ENCODE peak calls at places on chromosomes 3 and 15, in six cellular contexts. P, I, S, N, M and A are unnamed samples.

GRCh38 chr15:89958107-89958805 is 42.9 kb upstream of the ZNF710 start:
- DNase-seq in P (peak), M (no peak), N (no peak), S (no peak), I (no peak), A (no peak)

GRCh38 chr15:98070132-98070531 is 109.6 kb downstream of the ARRDC4 start:
- DNase-seq in P (no peak), N (peak), M (no peak), S (no peak), I (no peak), A (no peak)

GRCh38 chr3:110459021-110459420 is 612.6 kb upstream of the NECTIN3 start:
- DNase-seq in I (no peak), M (no peak), P (no peak), S (no peak), N (no peak), A (peak)

GRCh38 chr3:14938964-14939363 is 8.4 kb upstream of the NR2C2 start:
- DNase-seq in P (no peak), I (no peak), N (no peak), M (no peak), S (no peak), A (no peak)

GRCh38 chr3:146130881-146131371 is 30.1 kb downstream of the PLOD2 start:
- DNase-seq in P (no peak), I (no peak), N (peak), M (no peak), S (no peak), A (peak)

GRCh38 chr15:81327526-81327925 is 3.6 kb upstream of the STARD5 start:
- DNase-seq in M (no peak), P (no peak), S (no peak), N (peak), I (no peak), A (peak)

GRCh38 chr3:147462856-147463255 is 53.7 kb downstream of the ZIC1 start:
- DNase-seq in S (no peak), M (no peak), P (no peak), I (no peak), N (peak), A (no peak)

GRCh38 chr3:83928903-83929302 is 1029.9 kb upstream of the CADM2 start:
- DNase-seq in I (no peak), S (no peak), M (no peak), N (no peak), P (no peak), A (no peak)

GRCh38 chr3:116288480-116288879 is 156.8 kb downstream of the LSAMP start:
- DNase-seq in N (no peak), I (no peak), M (no peak), P (no peak), S (no peak), A (peak)

GRCh38 chr15:96225642-96226259 is 104.7 kb upstream of the NR2F2 start:
- DNase-seq in N (no peak), I (no peak), P (no peak), M (no peak), S (no peak), A (no peak)

GRCh38 chr15:94677202-94677790 is 445.9 kb downstream of the MCTP2 start:
- DNase-seq in S (no peak), P (no peak), I (no peak), N (no peak), M (no peak), A (no peak)

GRCh38 chr3:78972617-78973301 is 795.0 kb downstream of the ROBO1 start:
- DNase-seq in I (no peak), N (no peak), M (no peak), S (no peak), P (no peak), A (no peak)

GRCh38 chr3:190718097-190718496 is 144.4 kb downstream of the GMNC start:
- DNase-seq in P (no peak), I (peak), M (no peak), S (no peak), N (no peak), A (no peak)

GRCh38 chr3:83048556-83048955 is 1287.1 kb upstream of the GBE1 start:
- DNase-seq in M (no peak), P (no peak), S (no peak), I (no peak), N (no peak), A (no peak)

GRCh38 chr3:65883614-65884013 is 155.1 kb downstream of the MAGI1 start:
- DNase-seq in I (no peak), N (peak), P (peak), S (no peak), M (no peak), A (peak)

GRCh38 chr15:33960160-33960559 is 8.1 kb upstream of the CHRM5 start:
- DNase-seq in P (no peak), I (no peak), M (no peak), S (no peak), N (no peak), A (no peak)

GRCh38 chr3:117695871-117696270 is 986.3 kb downstream of the TUSC7 start:
- DNase-seq in M (no peak), N (no peak), S (no peak), I (no peak), P (no peak), A (no peak)

GRCh38 chr3:36786921-36787890 is 22.9 kb upstream of the DCLK3 start:
- DNase-seq in M (no peak), S (no peak), I (no peak), N (no peak), P (no peak), A (no peak)

GRCh38 chr3:143605661-143605950 is 242.7 kb downstream of the SLC9A9 start:
- DNase-seq in I (no peak), N (no peak), P (no peak), M (no peak), S (no peak), A (no peak)

GRCh38 chr15:23035964-23036566 is 3.3 kb downstream of the TUBGCP5 start:
- DNase-seq in P (peak), I (peak), N (peak), M (peak), S (peak), A (peak)

GRCh38 chr3:43688245-43688650 is 2.5 kb upstream of the ABHD5 start:
- DNase-seq in P (no peak), I (no peak), M (no peak), S (no peak), N (no peak), A (no peak)

GRCh38 chr3:10344147-10344943 is 23.4 kb upstream of the SEC13 start:
- DNase-seq in P (peak), M (peak), S (peak), N (peak), I (peak), A (no peak)

GRCh38 chr3:134374791-134375541 is 719 bp upstream of the AMOTL2 start:
- DNase-seq in S (no peak), M (no peak), P (peak), N (peak), I (peak), A (no peak)

GRCh38 chr3:116443096-116443793 is 2.0 kb downstream of the LSAMP start:
- DNase-seq in I (peak), M (no peak), N (peak), S (no peak), P (no peak), A (peak)

GRCh38 chr15:53033709-53034108 is 243.6 kb upstream of the ONECUT1 start:
- DNase-seq in M (no peak), I (no peak), S (no peak), N (no peak), P (no peak), A (no peak)

GRCh38 chr3:114709102-114709501 is 415.3 kb downstream of the TIGIT start:
- DNase-seq in N (peak), I (no peak), S (no peak), P (no peak), M (no peak), A (peak)

GRCh38 chr3:114362815-114363214 is 69.0 kb downstream of the TIGIT start:
- DNase-seq in I (peak), P (no peak), N (peak), M (no peak), S (peak), A (peak)

GRCh38 chr15:34850121-34850520 is 54.8 kb upstream of the ACTC1 start:
- DNase-seq in P (no peak), M (no peak), I (no peak), N (no peak), S (no peak), A (no peak)

GRCh38 chr3:41158947-41159346 is 40.4 kb upstream of the CTNNB1 start:
- DNase-seq in M (no peak), N (peak), S (no peak), P (peak), I (no peak), A (peak)

GRCh38 chr3:87509401-87509800 is 233.0 kb upstream of the POU1F1 start:
- DNase-seq in M (no peak), N (no peak), P (no peak), S (no peak), I (peak), A (no peak)

GRCh38 chr15:38066612-38067011 is 132.2 kb downstream of the TMCO5A start:
- DNase-seq in S (no peak), I (no peak), P (no peak), M (no peak), N (no peak), A (no peak)

GRCh38 chr15:101542306-101543025 is 53.0 kb upstream of the PCSK6 start:
- DNase-seq in M (no peak), I (no peak), N (no peak), P (no peak), S (peak), A (no peak)

GRCh38 chr3:16520636-16521579 is 7.4 kb upstream of the RFTN1 start:
- DNase-seq in S (no peak), P (no peak), M (no peak), N (no peak), I (no peak), A (no peak)

GRCh38 chr3:100500320-100500880 is 8.0 kb downstream of the TMEM45A start:
- DNase-seq in I (peak), M (no peak), P (no peak), S (no peak), N (no peak), A (no peak)

GRCh38 chr15:42332331-42332730 is 27.0 kb upstream of the CAPN3 start:
- DNase-seq in N (peak), I (no peak), M (no peak), S (no peak), P (no peak), A (peak)
- H3K27ac ChIP-seq in N (no peak), I (no peak), M (no peak), S (no peak), P (no peak), A (no peak)

GRCh38 chr3:122947086-122947611 is 80.4 kb downstream of the SEMA5B start:
- DNase-seq in I (no peak), M (no peak), S (no peak), N (no peak), P (no peak), A (no peak)
- H3K27ac ChIP-seq in I (no peak), M (no peak), S (no peak), N (no peak), P (no peak), A (no peak)

DNA sequence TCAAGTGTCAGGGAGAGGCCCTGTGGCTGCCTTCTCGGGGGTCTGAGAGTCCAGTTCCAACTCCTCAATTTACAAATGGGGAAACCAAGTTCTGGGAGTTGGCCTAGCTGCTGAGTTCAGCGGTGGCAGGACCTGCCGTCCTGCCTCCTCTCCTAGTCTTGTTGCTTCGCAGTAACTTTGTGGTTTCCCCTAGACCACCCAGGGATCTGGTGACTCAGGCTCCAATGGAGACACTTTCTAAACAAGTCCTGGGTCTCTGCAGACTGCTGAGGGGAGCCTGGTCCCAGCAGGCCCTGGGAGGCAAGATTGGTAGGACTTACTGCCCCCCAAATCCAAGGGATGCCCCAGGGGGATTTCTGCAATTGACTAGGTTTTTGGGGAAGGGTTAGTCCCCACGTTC is 83.6 kb downstream of the SMAD6 start:
- DNase-seq in I (no peak), P (no peak), S (no peak), N (peak), M (no peak), A (peak)
- H3K27ac ChIP-seq in I (no peak), P (no peak), S (no peak), N (no peak), M (no peak), A (peak)

GRCh38 chr3:185792955-185793354 is 31.9 kb downstream of the IGF2BP2 start:
- DNase-seq in N (no peak), P (no peak), M (no peak), S (no peak), I (no peak), A (no peak)

GRCh38 chr3:185788292-185788691 is 36.5 kb downstream of the IGF2BP2 start:
- DNase-seq in N (no peak), M (no peak), I (no peak), S (no peak), P (no peak), A (no peak)

GRCh38 chr3:185786956-185787877 is 37.6 kb downstream of the IGF2BP2 start:
- DNase-seq in S (no peak), M (no peak), P (no peak), I (peak), N (no peak), A (no peak)

GRCh38 chr3:185789891-185790830 is 34.7 kb downstream of the IGF2BP2 start:
- DNase-seq in S (no peak), I (peak), M (no peak), N (no peak), P (no peak), A (no peak)

GRCh38 chr3:185789134-185789533 is 35.7 kb downstream of the IGF2BP2 start:
- DNase-seq in N (no peak), P (no peak), M (no peak), I (no peak), S (no peak), A (no peak)
- H3K27ac ChIP-seq in N (no peak), P (no peak), M (no peak), I (peak), S (no peak), A (no peak)

DNA sequence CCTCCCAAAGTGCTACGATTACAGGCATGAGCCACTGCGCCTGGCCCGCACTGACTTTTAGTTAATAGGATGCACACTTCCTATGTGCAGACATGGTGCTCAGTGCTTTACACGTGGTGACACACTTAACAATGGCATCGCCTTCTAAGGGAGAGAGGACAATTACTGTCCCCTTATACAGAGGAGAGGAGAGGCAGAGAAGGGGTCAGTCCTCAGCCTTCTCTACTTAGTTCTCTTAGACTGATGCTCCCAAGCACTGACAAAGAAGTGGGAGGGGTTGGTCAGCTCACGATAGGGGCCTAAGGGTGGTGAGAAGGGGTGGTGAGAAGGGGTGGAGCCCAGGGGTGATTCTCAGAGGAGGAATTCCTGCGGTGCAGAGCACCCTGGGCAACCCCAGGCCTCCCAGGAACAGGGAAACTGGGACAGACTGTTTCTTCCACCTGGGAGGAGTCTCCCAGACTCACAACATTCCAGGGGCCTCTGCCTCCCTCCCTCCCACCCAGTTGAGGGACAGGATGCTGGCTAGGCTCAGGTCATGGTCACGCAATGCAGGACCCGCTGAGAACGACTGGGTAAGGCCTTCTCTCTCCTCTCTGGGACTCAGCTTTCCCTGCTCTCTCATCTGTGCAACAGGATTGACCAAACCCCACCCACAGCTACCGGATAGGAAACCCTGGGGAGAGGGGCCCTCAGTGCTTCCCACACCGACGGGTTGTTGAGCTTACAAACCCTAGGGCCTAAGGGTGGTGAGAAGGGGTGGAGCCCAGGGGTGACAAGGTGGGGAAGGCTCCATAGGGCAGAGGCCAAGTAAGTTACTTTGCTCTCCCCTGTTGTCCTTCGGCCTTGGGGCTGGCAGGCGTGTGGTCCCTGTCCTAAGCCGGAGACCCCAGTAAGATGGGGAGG is 1.6 kb downstream of the TPRA1 start:
- DNase-seq in I (no peak), N (peak), M (peak), P (no peak), S (peak), A (peak)
- H3K27ac ChIP-seq in I (no peak), N (peak), M (no peak), P (no peak), S (peak), A (peak)